ENCODE peak calls at places on chromosome 3, in six cellular contexts. I is IMR-90, P is esophagus muscularis mucosa, U is pancreas, G is prostate gland, E is uterus. Z is an unnamed sample.

GRCh38 chr3:76405196-76405595 is 619.8 kb upstream of the ZNF717 start:
- DNase-seq in I (peak; percentile 69), P (no peak), U (no peak), G (no peak), E (no peak), Z (no peak)

GRCh38 chr3:112643621-112644236 is 2.8 kb upstream of the CCDC80 start:
- DNase-seq in I (no peak), P (no peak), U (no peak), G (no peak), E (no peak), Z (no peak)

GRCh38 chr3:129595544-129596193 is 10.8 kb downstream of the PLXND1 start:
- DNase-seq in I (no peak), P (no peak), U (no peak), G (no peak), E (no peak), Z (no peak)

GRCh38 chr3:155492841-155493240 is 199.4 kb upstream of the STRIT1 start:
- DNase-seq in I (no peak), P (no peak), U (no peak), G (no peak), E (no peak), Z (no peak)

GRCh38 chr3:111735271-111735758 is 123.8 kb upstream of the PHLDB2 start:
- DNase-seq in I (peak; percentile 94), P (peak; percentile 74), U (no peak), G (no peak), E (no peak), Z (no peak)

GRCh38 chr3:165805834-165806561 is 31.2 kb downstream of the BCHE start:
- DNase-seq in I (no peak), P (no peak), U (no peak), G (no peak), E (no peak), Z (no peak)

GRCh38 chr3:181252626-181253025 is 263.1 kb upstream of the DNAJC19 start:
- DNase-seq in I (no peak), P (no peak), U (no peak), G (no peak), E (no peak), Z (no peak)

GRCh38 chr3:188060436-188060835 is 93.5 kb upstream of the LPP start:
- DNase-seq in I (no peak), P (no peak), U (no peak), G (no peak), E (no peak), Z (no peak)

GRCh38 chr3:52379610-52380009 is 63.5 kb downstream of the DNAH1 start:
- DNase-seq in I (no peak), P (no peak), U (no peak), G (no peak), E (no peak), Z (no peak)

GRCh38 chr3:61358364-61358763 is 107.1 kb upstream of the FHIT start:
- DNase-seq in I (no peak), P (peak; percentile 95), U (peak; percentile 27), G (peak; percentile 6), E (peak; percentile 75), Z (no peak)

GRCh38 chr3:30890907-30891306 is 3.6 kb downstream of the GADL1 start:
- DNase-seq in I (no peak), P (no peak), U (no peak), G (no peak), E (no peak), Z (no peak)

GRCh38 chr3:109548192-109548938 is 211.0 kb upstream of the DPPA4 start:
- DNase-seq in I (peak; percentile 33), P (no peak), U (no peak), G (no peak), E (no peak), Z (no peak)

GRCh38 chr3:42461762-42462161 is 40.7 kb upstream of the VIPR1 start:
- DNase-seq in I (no peak), P (no peak), U (no peak), G (no peak), E (no peak), Z (no peak)

GRCh38 chr3:141276398-141276797 is 44.8 kb downstream of the PXYLP1 start:
- DNase-seq in I (no peak), P (no peak), U (no peak), G (no peak), E (no peak), Z (no peak)

GRCh38 chr3:134505485-134505884 is 19.6 kb downstream of the CEP63 start:
- DNase-seq in I (no peak), P (no peak), U (no peak), G (no peak), E (no peak), Z (no peak)

DNA sequence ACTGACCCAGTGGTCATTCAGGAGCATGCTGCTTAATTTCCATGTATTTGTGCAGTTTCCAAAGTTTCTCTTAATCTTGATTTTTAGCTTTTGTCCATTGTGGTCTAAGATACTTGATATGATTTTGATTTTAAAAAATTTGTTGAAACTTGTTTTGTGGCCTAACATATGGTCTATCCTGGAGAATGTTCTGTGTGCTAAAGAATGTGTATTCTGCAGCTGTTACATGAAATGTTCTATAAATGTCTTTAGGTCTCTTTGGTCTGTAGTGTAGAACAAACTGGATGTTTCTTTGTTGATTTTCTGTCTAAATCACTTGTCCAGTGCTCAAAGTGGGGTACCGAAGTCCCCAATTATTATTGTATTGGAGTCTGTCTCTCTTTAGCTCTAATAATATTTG is 17.4 kb downstream of the CEP63 start:
- DNase-seq in I (no peak), P (no peak), U (no peak), G (no peak), E (no peak), Z (no peak)
- H3K9me3 ChIP-seq in I (no peaks in the 10 kb centered on the region), P (no peaks in the 10 kb centered on the region), U (no peaks in the 10 kb centered on the region), G (no peaks in the 10 kb centered on the region), E (peaks cover 12% of the 10 kb centered on the region), Z (peaks cover 9% of the 10 kb centered on the region)

DNA sequence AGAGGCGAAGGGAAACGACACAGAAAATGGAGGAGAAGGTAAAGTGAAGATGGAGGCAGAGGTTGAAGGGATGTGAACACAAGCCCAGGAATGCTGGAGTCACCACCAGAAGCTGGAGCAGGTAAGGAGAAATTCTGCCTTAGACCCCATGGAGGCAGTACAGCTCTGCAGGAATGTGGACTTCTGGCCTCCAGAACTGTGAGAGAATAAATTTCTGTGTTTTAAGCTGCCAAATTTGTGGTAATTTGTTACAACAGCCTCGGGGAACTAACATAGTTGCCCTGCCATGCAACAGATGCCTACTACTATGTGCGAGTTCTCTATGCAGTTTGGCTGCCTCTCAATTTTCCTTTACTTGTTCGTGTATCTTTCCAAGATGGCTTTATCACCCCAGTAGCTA is 394.1 kb downstream of the TUSC7 start:
- DNase-seq in I (no peak), P (no peak), U (no peak), G (no peak), E (no peak), Z (no peak)
- TF ChIP-seq CTCF in I (no peak), P (no peak), U (no peak), G (no peak), E (no peak), Z (no peak)

GRCh38 chr3:122231781-122232180 is 48.3 kb downstream of the CASR start:
- DNase-seq in I (no peak), P (no peak), U (no peak), G (no peak), E (no peak), Z (no peak)
- H3K27me3 ChIP-seq in I (peaks cover 7% of the 10 kb centered on the region), P (no peaks in the 10 kb centered on the region), U (no peaks in the 10 kb centered on the region), G (no peaks in the 10 kb centered on the region), E (no peaks in the 10 kb centered on the region), Z (no peaks in the 10 kb centered on the region)

GRCh38 chr3:138544546-138544945 is 49.5 kb downstream of the CEP70 start:
- DNase-seq in I (no peak), P (no peak), U (no peak), G (no peak), E (no peak), Z (no peak)

GRCh38 chr3:138542977-138543376 is 51.1 kb downstream of the CEP70 start:
- DNase-seq in I (no peak), P (no peak), U (no peak), G (no peak), E (no peak), Z (no peak)

DNA sequence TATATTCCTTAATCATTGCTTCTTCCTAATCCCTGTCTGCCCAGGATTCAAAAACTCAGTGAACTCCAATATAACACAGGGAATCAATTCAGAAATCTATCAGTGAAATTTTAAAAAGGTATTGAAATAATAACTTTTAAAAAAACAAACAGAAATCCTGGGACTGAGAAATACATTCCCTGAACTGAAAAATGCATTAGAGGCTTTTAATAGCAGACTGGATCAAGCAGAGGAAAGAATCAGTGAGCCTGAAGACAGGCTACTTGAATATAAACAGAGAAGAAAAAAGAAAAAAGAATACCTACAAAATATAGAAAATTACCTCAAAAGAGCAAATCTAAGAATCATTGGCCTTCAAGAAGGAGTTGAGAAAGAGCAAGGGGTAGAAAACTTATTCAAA is 54.7 kb downstream of the CEP70 start:
- DNase-seq in I (no peak), P (no peak), U (no peak), G (no peak), E (no peak), Z (no peak)
- H3K9me3 ChIP-seq in I (peaks cover 16% of the 10 kb centered on the region), P (peaks cover 10% of the 10 kb centered on the region), U (no peaks in the 10 kb centered on the region), G (no peaks in the 10 kb centered on the region), E (peaks cover 25% of the 10 kb centered on the region), Z (peaks cover 25% of the 10 kb centered on the region)

GRCh38 chr3:72418856-72419255 is 429.4 kb downstream of the SHQ1 start:
- DNase-seq in I (no peak), P (no peak), U (no peak), G (no peak), E (no peak), Z (no peak)
- TF ChIP-seq CTCF in I (no peak), P (no peak), U (no peak), G (no peak), E (no peak), Z (no peak)

GRCh38 chr3:44045476-44046275 is 196.0 kb upstream of the TOPAZ1 start:
- DNase-seq in I (no peak), P (no peak), U (peak; percentile 47), G (no peak), E (no peak), Z (no peak)
- H3K27me3 ChIP-seq in I (peaks cover 15% of the 10 kb centered on the region), P (no peaks in the 10 kb centered on the region), U (no peaks in the 10 kb centered on the region), G (no peaks in the 10 kb centered on the region), E (no peaks in the 10 kb centered on the region), Z (no peaks in the 10 kb centered on the region)

GRCh38 chr3:40627095-40627494 is 102.3 kb downstream of the ZNF621 start:
- DNase-seq in I (no peak), P (no peak), U (no peak), G (no peak), E (no peak), Z (no peak)

GRCh38 chr3:40628984-40629383 is 104.2 kb downstream of the ZNF621 start:
- DNase-seq in I (no peak), P (no peak), U (no peak), G (no peak), E (no peak), Z (no peak)

DNA sequence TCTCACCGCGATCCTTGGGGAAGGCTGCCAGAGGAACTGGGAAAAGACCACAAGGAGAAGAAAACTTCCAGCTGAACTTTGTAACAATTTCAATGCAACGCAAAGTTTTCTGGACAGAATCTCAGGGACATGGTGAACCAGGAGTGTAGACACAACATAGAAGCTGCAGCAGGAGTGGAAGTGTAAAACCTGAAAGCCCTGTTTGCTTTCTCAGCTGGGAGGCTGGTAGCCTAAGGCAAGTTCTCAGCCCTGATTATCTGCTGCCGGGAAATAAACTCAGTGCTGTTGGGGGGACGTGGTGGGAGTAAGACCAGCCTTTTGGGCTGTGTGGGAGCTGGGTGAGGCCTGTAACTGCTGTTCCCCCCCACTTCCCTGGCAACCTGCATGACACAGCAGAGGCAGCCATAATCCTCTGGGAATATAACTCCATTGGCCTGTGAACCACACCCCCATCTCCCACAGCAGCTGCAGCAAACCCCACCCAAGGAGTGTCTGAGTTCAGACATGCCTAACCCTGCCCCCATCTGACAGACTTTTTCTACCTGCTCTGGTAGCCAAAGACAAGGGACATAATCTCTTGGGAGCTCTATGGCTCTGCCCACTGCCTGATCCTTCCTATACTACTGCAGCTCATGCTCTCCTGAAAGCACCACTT is 106.7 kb downstream of the ZNF621 start:
- DNase-seq in I (no peak), P (no peak), U (no peak), G (peak; percentile 55), E (no peak), Z (no peak)
- H3K9me3 ChIP-seq in I (peaks cover 4% of the 10 kb centered on the region), P (peaks cover 5% of the 10 kb centered on the region), U (no peaks in the 10 kb centered on the region), G (no peaks in the 10 kb centered on the region), E (peaks cover 4% of the 10 kb centered on the region), Z (peaks cover 3% of the 10 kb centered on the region)

Z was measured in CD4-positive, alpha-beta T cell.